ENCODE peak calls at places on chromosomes 16 and 17, in ten cellular contexts. Y is transverse colon, G is uterus, F is adrenal gland, O is fibroblast of lung, K is A549, C is dorsolateral prefrontal cortex, J is AG04450, A is hepatocyte, T is tibial artery. I is an unnamed sample.
A peak's percentile ranks its signal among the peaks of the same experiment; 100 is the strongest.

GRCh38 chr17:8698142-8699050 is 46.2 kb downstream of the CCDC42 start:
- DNase-seq in Y (peak; percentile 15), G (peak; percentile 87), F (peak; percentile 38), O (peak; percentile 68), K (no peak), C (no peak), J (peak; percentile 69), A (peak; percentile 79), T (peak; percentile 83), I (no peak)

GRCh38 chr16:46687486-46687885 is 1.5 kb downstream of the VPS35 start:
- DNase-seq in Y (no peak), G (no peak), F (no peak), O (no peak), K (no peak), C (no peak), J (no peak), A (peak; percentile 6), T (no peak), I (no peak)

GRCh38 chr17:4678448-4679026 is 25.4 kb downstream of the PELP1 start:
- DNase-seq in Y (no peak), G (no peak), F (no peak), O (peak; percentile 66), K (peak; percentile 78), C (no peak), J (peak; percentile 56), A (peak; percentile 33), T (no peak), I (peak; percentile 57)

GRCh38 chr16:5024632-5025031 is 9.1 kb downstream of the NAGPA start:
- DNase-seq in Y (peak; percentile 44), G (no peak), F (peak; percentile 32), O (peak; percentile 16), K (peak; percentile 75), C (no peak), J (no peak), A (no peak), T (no peak), I (peak; percentile 64)

GRCh38 chr16:30893082-30893743 is 664 bp downstream of the BCL7C start:
- DNase-seq in Y (no peak), G (peak; percentile 46), F (peak; percentile 31), O (no peak), K (no peak), C (no peak), J (no peak), A (peak; percentile 53), T (no peak), I (no peak)

GRCh38 chr17:57954421-57955182 is 610 bp downstream of the CUEDC1 start:
- DNase-seq in Y (peak; percentile 66), G (peak; percentile 83), F (peak; percentile 69), O (peak; percentile 53), K (peak; percentile 80), C (no peak), J (no peak), A (peak; percentile 70), T (peak; percentile 94), I (peak; percentile 57)

GRCh38 chr16:11233727-11234376 is 22.2 kb downstream of the SOCS1 start:
- DNase-seq in Y (peak; percentile 34), G (no peak), F (no peak), O (no peak), K (no peak), C (no peak), J (no peak), A (no peak), T (no peak), I (no peak)

GRCh38 chr17:59483860-59484259 is 81.5 kb upstream of the DHX40 start:
- DNase-seq in Y (no peak), G (no peak), F (no peak), O (no peak), K (no peak), C (no peak), J (no peak), A (no peak), T (no peak), I (no peak)

GRCh38 chr16:3842994-3843393 is 37.5 kb downstream of the CREBBP start:
- DNase-seq in Y (no peak), G (peak; percentile 31), F (no peak), O (peak; percentile 49), K (no peak), C (no peak), J (no peak), A (no peak), T (peak; percentile 74), I (no peak)

GRCh38 chr17:74532115-74532514 is 840 bp upstream of the CD300LB start:
- DNase-seq in Y (peak; percentile 43), G (no peak), F (peak; percentile 63), O (no peak), K (no peak), C (peak; percentile 44), J (no peak), A (no peak), T (peak; percentile 79), I (no peak)

GRCh38 chr17:7767425-7768021 is 50.0 kb downstream of the DNAH2 start:
- DNase-seq in Y (no peak), G (no peak), F (no peak), O (peak; percentile 85), K (no peak), C (no peak), J (peak; percentile 30), A (no peak), T (no peak), I (no peak)

GRCh38 chr17:68734202-68734825 is 133.1 kb upstream of the FAM20A start:
- DNase-seq in Y (no peak), G (no peak), F (no peak), O (no peak), K (no peak), C (no peak), J (no peak), A (no peak), T (no peak), I (no peak)

GRCh38 chr17:13874134-13874533 is 195.2 kb upstream of the COX10 start:
- DNase-seq in Y (no peak), G (no peak), F (no peak), O (no peak), K (no peak), C (no peak), J (no peak), A (no peak), T (no peak), I (no peak)

GRCh38 chr17:47204722-47205418 is 4.3 kb upstream of the MYL4 start:
- DNase-seq in Y (no peak), G (no peak), F (no peak), O (peak; percentile 43), K (no peak), C (no peak), J (no peak), A (no peak), T (no peak), I (no peak)

GRCh38 chr17:52170963-52171572 is 12.6 kb upstream of the CA10 start:
- DNase-seq in Y (no peak), G (no peak), F (peak; percentile 21), O (no peak), K (peak; percentile 29), C (no peak), J (no peak), A (peak; percentile 58), T (no peak), I (peak; percentile 45)

GRCh38 chr17:27389542-27390140 is 66.6 kb upstream of the KSR1 start:
- DNase-seq in Y (no peak), G (no peak), F (no peak), O (no peak), K (no peak), C (no peak), J (no peak), A (no peak), T (no peak), I (no peak)

GRCh38 chr17:78341559-78342437 is 18.1 kb downstream of the SOCS3 start:
- DNase-seq in Y (peak; percentile 80), G (peak; percentile 87), F (peak; percentile 77), O (peak; percentile 86), K (peak; percentile 77), C (no peak), J (no peak), A (peak; percentile 92), T (peak; percentile 90), I (peak; percentile 78)

GRCh38 chr16:24635900-24636610 is 93.4 kb upstream of the TNRC6A start:
- DNase-seq in Y (peak; percentile 66), G (peak; percentile 78), F (peak; percentile 92), O (peak; percentile 96), K (peak; percentile 92), C (no peak), J (peak; percentile 86), A (peak; percentile 77), T (peak; percentile 78), I (peak; percentile 83)

DNA sequence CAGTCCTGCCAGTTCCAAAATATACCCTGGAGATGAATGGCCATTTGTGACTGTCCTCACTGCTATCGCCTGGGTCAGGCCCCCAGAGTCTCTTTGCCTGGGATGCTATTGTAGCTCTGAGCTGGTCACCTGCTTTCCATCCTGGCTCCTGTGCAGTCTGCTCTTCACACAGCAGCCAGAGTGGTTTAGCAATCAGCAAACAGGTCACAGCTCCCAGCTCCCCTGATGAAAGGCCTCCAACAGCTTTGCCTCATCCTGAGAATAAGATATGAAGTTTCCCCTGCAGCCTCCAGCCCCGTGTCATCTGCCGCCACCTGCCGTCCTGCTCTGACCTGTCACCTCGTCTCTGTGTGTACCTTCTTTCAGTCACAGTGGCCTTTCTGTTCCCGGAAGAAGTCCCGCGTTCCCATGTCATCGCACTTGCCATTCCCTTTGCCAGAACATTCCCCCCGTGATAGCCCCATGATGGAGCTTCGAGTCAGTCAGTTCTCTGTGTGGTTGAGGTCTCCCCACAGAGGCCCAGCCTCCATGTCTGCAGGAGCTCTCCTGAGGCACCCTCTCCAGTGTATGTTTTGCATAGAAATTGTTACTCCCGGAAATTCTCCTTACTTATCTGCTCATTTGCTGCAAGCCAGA is 281.5 kb downstream of the SNX29 start:
- DNase-seq in Y (peak; percentile 77), G (no peak), F (no peak), O (no peak), K (peak; percentile 16), C (no peak), J (no peak), A (peak; percentile 67), T (peak; percentile 45), I (no peak)
- TF ChIP-seq CTCF in Y (peak; percentile 38), G (no peak), F (no peak), O (no peak), K (no peak), C (no peak), J (no peak), A (peak; percentile 35), T (no peak), I (no peak)

GRCh38 chr17:43817826-43818225 is 15.1 kb downstream of the MPP3 start:
- DNase-seq in Y (no peak), G (no peak), F (no peak), O (no peak), K (no peak), C (no peak), J (no peak), A (no peak), T (no peak), I (no peak)
- H3K27ac ChIP-seq in Y (no peak overlapping the region), G (no peak overlapping the region), F (no peak overlapping the region), O (no peak overlapping the region), K (no peak overlapping the region), C (peak overlapping the region; percentile 93), J (no peak overlapping the region), A (no peak overlapping the region), T (no peak overlapping the region), I (no peak overlapping the region)

GRCh38 chr17:3639981-3640596 is 3.5 kb downstream of the CTNS start:
- DNase-seq in Y (no peak), G (no peak), F (peak; percentile 79), O (no peak), K (no peak), C (no peak), J (no peak), A (no peak), T (no peak), I (no peak)
- TF ChIP-seq CTCF in Y (no peak), G (no peak), F (no peak), O (no peak), K (no peak), C (no peak), J (no peak), A (no peak), T (no peak), I (no peak)

GRCh38 chr16:56265746-56266145 is 74.5 kb downstream of the GNAO1 start:
- DNase-seq in Y (no peak), G (no peak), F (no peak), O (no peak), K (no peak), C (no peak), J (no peak), A (no peak), T (peak; percentile 5), I (no peak)
- H3K27ac ChIP-seq in Y (peak overlapping the region; percentile 20), G (no peak overlapping the region), F (no peak overlapping the region), O (no peak overlapping the region), K (no peak overlapping the region), C (peak overlapping the region; percentile 95), J (no peak overlapping the region), A (no peak overlapping the region), T (peak overlapping the region; percentile 66), I (no peak overlapping the region)